ENCODE peak calls at places on chromosome 6, in eight cellular contexts. D, J, U, P, F, G, K and L are unnamed samples.

GRCh38 chr6:105432797-105433196 is 29.9 kb upstream of the PREP start:
- DNase-seq in U (no peak), J (no peak), K (peak; percentile 81), D (no peak), G (peak; percentile 34), P (no peak), F (no peak), L (peak; percentile 79)

GRCh38 chr6:42925248-42925857 is 3.9 kb upstream of the CNPY3 start:
- DNase-seq in K (no peak), P (no peak), J (no peak), F (no peak), D (no peak), G (no peak), U (no peak), L (no peak)

GRCh38 chr6:94177429-94177828 is 758.1 kb upstream of the EPHA7 start:
- DNase-seq in D (no peak), U (no peak), G (no peak), F (no peak), K (no peak), J (no peak), P (no peak), L (no peak)

GRCh38 chr6:119738425-119738824 is 388.9 kb upstream of the MAN1A1 start:
- DNase-seq in J (no peak), U (no peak), K (no peak), F (no peak), D (no peak), P (no peak), G (no peak), L (no peak)

GRCh38 chr6:37365791-37366190 is 12.0 kb downstream of the RNF8 start:
- DNase-seq in F (no peak), U (no peak), G (no peak), J (no peak), P (no peak), D (no peak), K (peak; percentile 71), L (no peak)

GRCh38 chr6:24918641-24919403 is 16.9 kb downstream of the RIPOR2 start:
- DNase-seq in F (peak; percentile 27), J (no peak), D (peak; percentile 44), G (no peak), K (no peak), U (no peak), P (no peak), L (no peak)

GRCh38 chr6:16909599-16910360 is 148.5 kb upstream of the ATXN1 start:
- DNase-seq in F (no peak), D (no peak), K (no peak), P (no peak), J (no peak), U (no peak), G (no peak), L (peak; percentile 43)

GRCh38 chr6:108556864-108557493 is 3.7 kb upstream of the FOXO3 start:
- DNase-seq in D (no peak), F (no peak), P (no peak), K (no peak), G (no peak), U (no peak), J (no peak), L (no peak)

GRCh38 chr6:164417537-164417936 is 891.9 kb downstream of the C6orf118 start:
- DNase-seq in U (no peak), F (no peak), K (no peak), J (no peak), P (no peak), G (no peak), D (no peak), L (no peak)

GRCh38 chr6:53174996-53175395 is 26.4 kb upstream of the GCM1 start:
- DNase-seq in D (no peak), J (no peak), P (no peak), F (no peak), U (no peak), K (no peak), G (no peak), L (no peak)

GRCh38 chr6:133262804-133263203 is 21.6 kb downstream of the EYA4 start:
- DNase-seq in F (peak; percentile 33), G (no peak), U (no peak), K (no peak), P (no peak), J (peak; percentile 22), D (no peak), L (no peak)

GRCh38 chr6:111565316-111566221 is 40.1 kb downstream of the TRAF3IP2 start:
- DNase-seq in G (no peak), F (no peak), P (no peak), J (no peak), U (no peak), K (no peak), D (no peak), L (no peak)

GRCh38 chr6:121886223-121886830 is 450.9 kb downstream of the GJA1 start:
- DNase-seq in F (no peak), P (peak; percentile 45), J (no peak), K (no peak), D (no peak), G (no peak), U (no peak), L (no peak)

GRCh38 chr6:11224252-11224965 is 8.1 kb downstream of the NEDD9 start:
- DNase-seq in G (no peak), U (no peak), K (peak; percentile 72), P (no peak), D (peak; percentile 49), J (no peak), F (no peak), L (no peak)

GRCh38 chr6:3228046-3228671 is 706 bp upstream of the TUBB2B start:
- DNase-seq in F (no peak), U (peak; percentile 58), P (no peak), D (no peak), J (no peak), K (no peak), G (no peak), L (no peak)

GRCh38 chr6:3229566-3230274 is 2.3 kb upstream of the TUBB2B start:
- DNase-seq in D (peak; percentile 33), P (no peak), G (no peak), J (no peak), F (no peak), K (no peak), U (peak; percentile 54), L (no peak)

GRCh38 chr6:3228791-3229565 is 1.5 kb upstream of the TUBB2B start:
- DNase-seq in J (no peak), K (no peak), P (no peak), U (peak; percentile 29), G (no peak), D (no peak), F (no peak), L (no peak)

GRCh38 chr6:3226422-3227362 is 761 bp downstream of the TUBB2B start:
- DNase-seq in D (no peak), K (no peak), G (no peak), P (no peak), F (peak; percentile 34), J (peak; percentile 27), U (peak; percentile 58), L (no peak)

DNA sequence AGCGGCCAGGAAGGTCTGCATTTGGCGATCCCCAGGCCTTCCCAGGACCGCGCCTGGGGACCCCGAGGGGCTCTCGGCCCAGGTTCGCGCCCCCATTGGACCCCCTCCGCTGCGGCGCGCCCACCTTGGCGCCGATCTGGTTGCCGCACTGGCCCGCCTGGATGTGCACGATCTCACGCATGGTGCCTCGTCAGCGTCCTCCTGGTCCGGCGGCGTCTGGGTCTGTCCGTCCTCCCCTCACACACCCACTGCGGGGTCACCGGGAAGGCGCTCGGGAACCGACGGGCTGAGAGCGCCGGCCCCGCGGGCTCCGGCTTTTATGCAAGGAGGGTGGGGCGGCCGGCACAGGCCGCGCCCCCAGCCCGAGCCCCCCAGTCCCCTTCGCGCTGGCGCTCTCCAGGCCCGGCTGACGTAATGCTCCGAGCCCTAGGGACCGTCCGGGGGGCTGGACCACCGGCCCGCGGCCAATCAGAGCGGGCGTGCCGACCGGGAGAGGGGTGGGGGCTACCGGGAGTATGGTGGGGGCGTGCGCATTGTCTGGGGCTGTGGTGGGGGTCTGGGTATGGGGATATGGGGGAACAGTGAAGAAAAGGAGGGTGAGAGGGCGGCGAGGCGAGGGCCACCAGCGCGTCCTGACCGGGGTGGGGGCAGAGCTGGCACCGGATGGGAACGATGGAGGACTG is at the start of gene TUBB2B:
- DNase-seq in J (peak; percentile 36), K (peak; percentile 18), U (peak; percentile 95), D (no peak), F (peak; percentile 43), G (no peak), P (no peak), L (no peak)
- H3K27me3 ChIP-seq in J (peaks cover 27% of the 10 kb centered on the region), K (peaks cover 60% of the 10 kb centered on the region), U (peaks cover 17% of the 10 kb centered on the region), D (peaks cover 10% of the 10 kb centered on the region), F (peaks cover 42% of the 10 kb centered on the region), G (peaks cover 6% of the 10 kb centered on the region), P (no peaks in the 10 kb centered on the region), L (peaks cover 22% of the 10 kb centered on the region)

GRCh38 chr6:7886132-7886531 is 24.5 kb downstream of the TXNDC5 start:
- DNase-seq in K (peak; percentile 51), J (no peak), G (no peak), D (no peak), P (no peak), U (no peak), F (no peak), L (no peak)
- H3K36me3 ChIP-seq in K (peaks cover 83% of the 10 kb centered on the region), J (peaks cover 100% of the 10 kb centered on the region), G (peaks cover 66% of the 10 kb centered on the region), D (peaks cover 3% of the 10 kb centered on the region), P (peaks cover 26% of the 10 kb centered on the region), U (peaks cover 96% of the 10 kb centered on the region), F (peaks cover 8% of the 10 kb centered on the region), L (peaks cover 6% of the 10 kb centered on the region)

GRCh38 chr6:152124432-152125074 is 317.1 kb downstream of the ESR1 start:
- DNase-seq in P (no peak), K (peak; percentile 81), U (no peak), G (peak; percentile 56), J (no peak), D (no peak), F (no peak), L (peak; percentile 31)
- TF ChIP-seq CTCF in P (peak; percentile 80), K (peak; percentile 53), U (peak; percentile 76), G (peak; percentile 72), J (peak; percentile 88), D (no peak), F (peak; percentile 80), L (peak; percentile 73)

GRCh38 chr6:3871939-3872338 is 22.8 kb downstream of the FAM50B start:
- DNase-seq in J (no peak), D (no peak), P (no peak), K (no peak), F (no peak), U (no peak), G (no peak), L (no peak)

GRCh38 chr6:3873051-3873450 is 23.9 kb downstream of the FAM50B start:
- DNase-seq in G (no peak), K (no peak), F (no peak), U (no peak), P (no peak), J (no peak), D (no peak), L (no peak)

GRCh38 chr6:3872370-3872854 is 23.2 kb downstream of the FAM50B start:
- DNase-seq in J (no peak), U (no peak), K (no peak), G (no peak), F (no peak), D (no peak), P (no peak), L (no peak)

GRCh38 chr6:3870528-3870925 is 21.4 kb downstream of the FAM50B start:
- DNase-seq in P (no peak), K (no peak), J (no peak), U (no peak), G (no peak), F (no peak), D (no peak), L (no peak)

DNA sequence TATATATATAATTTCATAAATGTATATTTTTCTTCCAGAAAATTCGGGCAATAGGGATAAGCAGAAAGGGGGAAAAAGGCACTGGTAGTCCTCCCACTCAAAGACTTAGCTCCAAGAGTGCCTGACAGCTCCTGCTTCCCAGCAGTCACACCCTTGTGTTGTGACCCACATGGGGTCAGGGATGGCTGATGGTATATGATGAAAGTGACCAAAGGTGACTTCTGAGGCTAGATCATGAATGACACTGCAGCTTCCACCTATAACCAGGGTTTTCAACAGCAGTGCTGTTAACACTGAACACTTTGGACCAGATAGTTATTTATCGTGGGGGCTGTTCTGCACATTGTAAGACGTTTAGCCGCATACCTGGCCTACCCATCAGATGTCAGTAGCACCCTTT is 22.3 kb downstream of the FAM50B start:
- DNase-seq in G (no peak), U (no peak), J (no peak), F (no peak), K (no peak), P (no peak), D (no peak), L (no peak)
- H3K27me3 ChIP-seq in G (no peaks in the 10 kb centered on the region), U (peaks cover 3% of the 10 kb centered on the region), J (no peaks in the 10 kb centered on the region), F (no peaks in the 10 kb centered on the region), K (no peaks in the 10 kb centered on the region), P (no peaks in the 10 kb centered on the region), D (no peaks in the 10 kb centered on the region), L (no peaks in the 10 kb centered on the region)